ENCODE peak calls at places on chromosomes 6 and 20, in six cellular contexts. T is GM23338, G is lung, M is cardiac muscle cell, Z is IMR-90, Q is esophagus squamous epithelium. U is an unnamed sample. For H3K4me1 and H3K36me3, the result is how much of the 10 kb centered on the place peaks cover.

GRCh38 chr6:36131517-36132220 is 1.4 kb downstream of the MAPK13 start:
- DNase-seq in T (no peak), G (peak), M (peak), Z (peak), Q (no peak), U (no peak)

GRCh38 chr6:155882527-155883333 is 427.1 kb upstream of the NOX3 start:
- DNase-seq in T (no peak), G (no peak), M (no peak), Z (peak), Q (no peak), U (no peak)

GRCh38 chr6:126720326-126720725 is 380.4 kb downstream of the CENPW start:
- DNase-seq in T (no peak), G (no peak), M (no peak), Z (peak), Q (no peak), U (no peak)

GRCh38 chr6:36956111-36956820 is 1.7 kb downstream of the PI16 start:
- DNase-seq in T (no peak), G (no peak), M (no peak), Z (no peak), Q (no peak), U (no peak)

GRCh38 chr6:53752856-53753255 is 41.9 kb upstream of the LRRC1 start:
- DNase-seq in T (no peak), G (no peak), M (peak), Z (peak), Q (no peak), U (no peak)

GRCh38 chr20:37880726-37881591 is 22.0 kb upstream of the VSTM2L start:
- DNase-seq in T (no peak), G (peak), M (peak), Z (no peak), Q (no peak), U (no peak)

GRCh38 chr6:44176130-44176934 is 17.7 kb downstream of the CAPN11 start:
- DNase-seq in T (no peak), G (no peak), M (no peak), Z (no peak), Q (no peak), U (no peak)

GRCh38 chr6:84260926-84261325 is 33.5 kb upstream of the CEP162 start:
- DNase-seq in T (no peak), G (no peak), M (no peak), Z (no peak), Q (no peak), U (no peak)

GRCh38 chr6:163083141-163083540 is 331.4 kb upstream of the QKI start:
- DNase-seq in T (peak), G (no peak), M (no peak), Z (no peak), Q (no peak), U (no peak)

GRCh38 chr6:116557863-116558262 is 4.3 kb downstream of the CALHM4 start:
- DNase-seq in T (peak), G (peak), M (peak), Z (peak), Q (no peak), U (no peak)

GRCh38 chr20:62186887-62187866 is 4.3 kb downstream of the MTG2 start:
- DNase-seq in T (no peak), G (no peak), M (peak), Z (peak), Q (no peak), U (no peak)

GRCh38 chr6:89984926-89985743 is 90.9 kb downstream of the GJA10 start:
- DNase-seq in T (no peak), G (peak), M (peak), Z (peak), Q (no peak), U (no peak)

GRCh38 chr6:42250509-42250908 is 32.8 kb upstream of the MRPS10 start:
- DNase-seq in T (no peak), G (no peak), M (no peak), Z (no peak), Q (no peak), U (no peak)

GRCh38 chr6:69835414-69836179 is 30.8 kb upstream of the COL19A1 start:
- DNase-seq in T (peak), G (no peak), M (peak), Z (peak), Q (no peak), U (no peak)

GRCh38 chr20:17796096-17796563 is 96.4 kb downstream of the BANF2 start:
- DNase-seq in T (no peak), G (peak), M (peak), Z (peak), Q (no peak), U (peak)

GRCh38 chr6:154460306-154461071 is 50.0 kb downstream of the CNKSR3 start:
- DNase-seq in T (no peak), G (no peak), M (peak), Z (peak), Q (no peak), U (no peak)

GRCh38 chr6:12557760-12558159 is 158.8 kb upstream of the PHACTR1 start:
- DNase-seq in T (no peak), G (no peak), M (no peak), Z (no peak), Q (no peak), U (no peak)

GRCh38 chr6:79042088-79042798 is 35.8 kb downstream of the PHIP start:
- DNase-seq in T (no peak), G (no peak), M (no peak), Z (no peak), Q (no peak), U (no peak)

GRCh38 chr20:47694021-47694818 is 91.1 kb downstream of the SULF2 start:
- DNase-seq in T (no peak), G (no peak), M (no peak), Z (no peak), Q (no peak), U (no peak)

GRCh38 chr6:35729722-35730121 is 7.1 kb upstream of the ARMC12 start:
- DNase-seq in T (no peak), G (no peak), M (no peak), Z (no peak), Q (no peak), U (no peak)

GRCh38 chr20:51799586-51799985 is 2.7 kb downstream of the SALL4 start:
- DNase-seq in T (peak), G (no peak), M (no peak), Z (no peak), Q (no peak), U (no peak)

GRCh38 chr6:27528714-27529113 is 55.8 kb upstream of the ZNF184 start:
- DNase-seq in T (no peak), G (no peak), M (no peak), Z (no peak), Q (no peak), U (no peak)

GRCh38 chr6:105179244-105180065 is at the start of gene POPDC3:
- DNase-seq in T (peak), G (no peak), M (peak), Z (peak), Q (no peak), U (no peak)

GRCh38 chr20:22312744-22313346 is 271.5 kb downstream of the FOXA2 start:
- DNase-seq in T (peak), G (no peak), M (peak), Z (peak), Q (no peak), U (no peak)

GRCh38 chr20:46060301-46060881 is 29.4 kb downstream of the NCOA5 start:
- DNase-seq in T (no peak), G (no peak), M (no peak), Z (no peak), Q (no peak), U (no peak)

GRCh38 chr6:168265394-168265793 is 54.2 kb downstream of the DACT2 start:
- DNase-seq in T (no peak), G (no peak), M (no peak), Z (no peak), Q (no peak), U (no peak)

GRCh38 chr20:48384147-48384818 is 443.5 kb downstream of the PREX1 start:
- DNase-seq in T (peak), G (no peak), M (no peak), Z (no peak), Q (no peak), U (no peak)

GRCh38 chr6:18215436-18215835 is 48.9 kb downstream of the DEK start:
- DNase-seq in T (no peak), G (no peak), M (no peak), Z (no peak), Q (no peak), U (no peak)

GRCh38 chr20:699811-700338 is 24.3 kb upstream of the SCRT2 start:
- DNase-seq in T (peak), G (no peak), M (no peak), Z (no peak), Q (no peak), U (no peak)

GRCh38 chr20:54980321-54980960 is 505.0 kb downstream of the DOK5 start:
- DNase-seq in T (peak), G (no peak), M (no peak), Z (no peak), Q (no peak), U (no peak)

GRCh38 chr6:23499549-23499948 is 626.5 kb upstream of the NRSN1 start:
- DNase-seq in T (no peak), G (no peak), M (no peak), Z (no peak), Q (no peak), U (no peak)

GRCh38 chr20:40689100-40689942 is at the start of gene MAFB:
- DNase-seq in T (peak), G (peak), M (peak), Z (peak), Q (peak), U (peak)

GRCh38 chr20:31823360-31824124 is 4.4 kb downstream of the MYLK2 start:
- DNase-seq in T (no peak), G (no peak), M (no peak), Z (no peak), Q (no peak), U (no peak)

GRCh38 chr6:148432405-148433195 is 90.0 kb downstream of the SASH1 start:
- DNase-seq in T (no peak), G (no peak), M (peak), Z (no peak), Q (no peak), U (no peak)

GRCh38 chr20:8853805-8854338 is 215.0 kb upstream of the PLCB4 start:
- DNase-seq in T (peak), G (no peak), M (peak), Z (peak), Q (no peak), U (no peak)

GRCh38 chr20:45098096-45098773 is 2.7 kb downstream of the KCNS1 start:
- DNase-seq in T (peak), G (no peak), M (peak), Z (no peak), Q (no peak), U (no peak)

GRCh38 chr6:156425374-156425773 is 351.8 kb upstream of the ARID1B start:
- DNase-seq in T (no peak), G (no peak), M (peak), Z (peak), Q (no peak), U (no peak)

GRCh38 chr20:39974966-39975501 is 714.0 kb downstream of the MAFB start:
- DNase-seq in T (no peak), G (no peak), M (no peak), Z (no peak), Q (no peak), U (no peak)

GRCh38 chr20:44648579-44648978 is 2.9 kb downstream of the ADA start:
- DNase-seq in T (peak), G (no peak), M (no peak), Z (no peak), Q (no peak), U (no peak)

GRCh38 chr20:57289401-57290177 is 23.1 kb upstream of the BMP7 start:
- DNase-seq in T (no peak), G (no peak), M (no peak), Z (peak), Q (no peak), U (no peak)

GRCh38 chr20:57290178-57290484 is 23.7 kb upstream of the BMP7 start:
- DNase-seq in T (no peak), G (no peak), M (no peak), Z (no peak), Q (no peak), U (no peak)

GRCh38 chr20:57291694-57292093 is 25.3 kb upstream of the BMP7 start:
- DNase-seq in T (no peak), G (no peak), M (no peak), Z (no peak), Q (no peak), U (no peak)

GRCh38 chr20:57292611-57293010 is 26.2 kb upstream of the BMP7 start:
- DNase-seq in T (no peak), G (no peak), M (no peak), Z (no peak), Q (no peak), U (no peak)

GRCh38 chr20:57291003-57291402 is 24.6 kb upstream of the BMP7 start:
- DNase-seq in T (peak), G (no peak), M (no peak), Z (no peak), Q (no peak), U (no peak)
- H3K4me1 ChIP-seq in T (under half), G (under half), M (under half), Z (under half), Q (under half), U (under half)

GRCh38 chr20:13644010-13644409 is 5.3 kb upstream of the TASP1 start:
- DNase-seq in T (peak), G (no peak), M (peak), Z (no peak), Q (no peak), U (no peak)

GRCh38 chr20:13649548-13649947 is 10.8 kb upstream of the TASP1 start:
- DNase-seq in T (peak), G (peak), M (peak), Z (no peak), Q (no peak), U (no peak)

GRCh38 chr20:13650474-13650873 is 11.7 kb upstream of the TASP1 start:
- DNase-seq in T (no peak), G (no peak), M (no peak), Z (no peak), Q (no peak), U (no peak)

GRCh38 chr20:13648291-13648690 is 9.6 kb upstream of the TASP1 start:
- DNase-seq in T (no peak), G (no peak), M (no peak), Z (no peak), Q (no peak), U (no peak)

DNA sequence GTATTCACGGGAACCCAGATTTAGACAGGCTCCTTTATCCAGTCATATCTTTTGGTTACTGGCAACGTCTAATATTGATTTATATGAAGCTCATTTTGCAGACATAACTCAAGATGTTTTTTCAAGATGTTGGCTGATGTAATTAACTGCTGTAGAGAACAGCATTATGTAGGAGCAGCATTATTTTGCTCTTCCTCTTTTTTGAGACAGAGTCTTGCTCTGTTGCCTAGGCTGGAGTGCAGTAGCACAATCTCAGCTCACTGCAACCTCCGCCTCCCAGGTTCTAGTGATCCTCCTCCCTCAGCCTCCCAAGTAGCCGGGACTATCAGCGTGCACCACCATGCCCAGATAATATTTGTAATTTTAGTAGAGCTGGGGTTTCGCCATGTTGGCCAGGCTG is 10.1 kb upstream of the TASP1 start:
- DNase-seq in T (no peak), G (no peak), M (no peak), Z (no peak), Q (no peak), U (no peak)
- TF ChIP-seq CTCF in T (no peak), G (no peak), M (no peak), Z (no peak), Q (no peak), U (no peak)

DNA sequence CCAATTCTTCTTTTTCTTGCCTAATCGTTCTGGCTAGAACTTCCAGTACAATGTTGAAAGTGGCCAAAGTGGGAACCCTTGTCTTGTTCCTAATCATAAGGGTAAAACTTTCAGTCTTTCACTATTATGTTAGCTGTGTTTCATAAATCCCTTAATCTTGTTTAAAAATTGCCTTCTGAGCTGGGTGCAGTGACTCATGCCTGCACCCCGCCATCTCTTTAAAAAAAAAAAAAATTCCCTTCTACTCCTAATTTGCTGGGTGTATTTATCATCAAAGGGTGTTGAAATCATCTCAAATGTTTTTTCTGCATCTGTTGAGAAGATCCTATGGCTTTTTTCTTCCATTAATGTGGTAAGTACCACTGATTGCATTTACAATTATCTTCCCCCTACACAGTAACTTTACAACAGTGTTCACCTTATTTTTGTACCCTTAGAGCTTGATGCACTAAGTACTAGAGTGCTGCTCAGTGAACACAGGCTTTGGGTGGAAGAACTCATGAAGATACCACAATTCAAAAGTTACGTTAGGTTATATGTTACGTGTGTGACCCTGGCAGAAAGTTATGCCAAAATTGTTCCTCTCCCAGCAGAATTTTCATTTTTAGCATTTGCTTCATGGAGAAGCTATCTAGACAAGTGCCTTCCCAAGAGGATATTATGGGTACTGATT is 9.7 kb downstream of the SNRPB start:
- DNase-seq in T (no peak), G (no peak), M (peak), Z (no peak), Q (no peak), U (no peak)
- H3K36me3 ChIP-seq in T (half or more), G (under half), M (half or more), Z (under half), Q (under half), U (half or more)

DNA sequence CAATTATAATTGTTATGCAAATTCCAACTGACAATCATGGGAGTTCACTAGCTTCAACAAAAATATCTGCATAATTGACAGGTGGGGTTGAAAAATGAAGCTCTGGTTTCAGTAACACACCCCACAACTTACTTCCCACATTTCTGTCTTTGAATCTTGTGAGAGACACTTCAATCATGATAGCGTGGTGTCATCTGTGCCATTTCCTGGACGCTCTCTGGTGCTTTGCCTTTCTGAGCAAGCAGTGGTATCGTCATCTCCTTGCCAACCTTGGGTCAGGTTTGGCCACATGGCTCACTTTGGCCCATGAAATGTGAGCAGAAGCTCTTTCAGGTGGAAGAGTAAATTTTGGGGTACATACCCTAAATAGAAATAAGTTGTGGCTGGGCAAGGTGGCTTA is 10.2 kb downstream of the BMP7 start:
- DNase-seq in T (no peak), G (no peak), M (no peak), Z (no peak), Q (no peak), U (no peak)
- H3K4me1 ChIP-seq in T (half or more), G (under half), M (half or more), Z (under half), Q (under half), U (under half)

U was measured in thoracic aorta.